ENCODE peak calls at places on chromosomes 12 and 14, in seven cellular contexts. M is GM12878, C is HepG2, P is HCT116, I is suprapubic skin, K is transverse colon, T is upper lobe of left lung. Y is an unnamed sample.

GRCh38 chr12:75481013-75481705 is 604 bp downstream of the GLIPR1 start:
- DNase-seq in T (no peak), C (no peak), P (no peak), K (no peak), M (no peak), I (no peak), Y (no peak)

GRCh38 chr12:13339538-13339937 is 143.0 kb downstream of the EMP1 start:
- DNase-seq in T (no peak), K (no peak), C (peak), M (no peak), I (no peak), P (peak), Y (no peak)

GRCh38 chr14:72965249-72965648 is 39.0 kb downstream of the DCAF4 start:
- DNase-seq in M (no peak), C (peak), K (no peak), I (no peak), P (no peak), T (no peak), Y (no peak)

GRCh38 chr12:78703820-78704525 is 160.6 kb upstream of the SYT1 start:
- DNase-seq in P (peak), K (no peak), M (no peak), C (no peak), T (no peak), I (no peak), Y (no peak)

GRCh38 chr12:90627180-90627896 is 327.6 kb downstream of the CCER1 start:
- DNase-seq in C (no peak), I (no peak), M (no peak), T (no peak), K (no peak), P (no peak), Y (no peak)

GRCh38 chr12:85641796-85642195 is 194.4 kb downstream of the RASSF9 start:
- DNase-seq in K (no peak), T (no peak), P (no peak), M (no peak), C (no peak), I (no peak), Y (no peak)

GRCh38 chr12:74076918-74077317 is 460.7 kb upstream of the ATXN7L3B start:
- DNase-seq in K (no peak), C (no peak), T (no peak), M (no peak), I (no peak), P (no peak), Y (no peak)

GRCh38 chr14:100340454-100340813 is 17.3 kb downstream of the SLC25A47 start:
- DNase-seq in M (no peak), K (no peak), T (no peak), I (no peak), P (no peak), C (no peak), Y (no peak)

GRCh38 chr12:130680451-130680990 is 35.6 kb downstream of the RIMBP2 start:
- DNase-seq in K (no peak), T (no peak), M (no peak), I (no peak), C (no peak), P (no peak), Y (no peak)

GRCh38 chr12:119631930-119632678 is 35.8 kb upstream of the PRKAB1 start:
- DNase-seq in T (no peak), I (no peak), P (peak), M (no peak), C (peak), K (no peak), Y (no peak)

GRCh38 chr14:70666364-70666691 is 24.6 kb downstream of the TTC9 start:
- DNase-seq in C (no peak), K (no peak), I (no peak), M (no peak), P (no peak), T (no peak), Y (no peak)

GRCh38 chr12:10936495-10936894 is 2.6 kb downstream of the TAS2R14 start:
- DNase-seq in T (no peak), M (no peak), I (no peak), C (no peak), P (no peak), K (no peak), Y (no peak)

GRCh38 chr12:114741940-114742339 is 58.0 kb upstream of the TBX3 start:
- DNase-seq in M (no peak), P (no peak), I (no peak), K (no peak), T (no peak), C (no peak), Y (no peak)

GRCh38 chr12:104695453-104696148 is 238.9 kb downstream of the CHST11 start:
- DNase-seq in K (peak), I (no peak), C (no peak), T (no peak), P (no peak), M (peak), Y (no peak)

GRCh38 chr14:61889914-61890351 is 127.7 kb downstream of the SNAPC1 start:
- DNase-seq in T (no peak), K (no peak), M (peak), C (no peak), P (no peak), I (no peak), Y (peak)

GRCh38 chr14:53912121-53912520 is 44.5 kb downstream of the BMP4 start:
- DNase-seq in M (no peak), P (no peak), T (no peak), C (no peak), K (no peak), I (no peak), Y (no peak)

GRCh38 chr14:53908416-53908815 is 48.2 kb downstream of the BMP4 start:
- DNase-seq in I (no peak), C (peak), M (no peak), P (no peak), K (no peak), T (no peak), Y (no peak)
- TF ChIP-seq POLR2AphosphoS5 in I (no peak), C (no peak), M (no peak), P (no peak), K (no peak), T (no peak), Y (no peak)

DNA sequence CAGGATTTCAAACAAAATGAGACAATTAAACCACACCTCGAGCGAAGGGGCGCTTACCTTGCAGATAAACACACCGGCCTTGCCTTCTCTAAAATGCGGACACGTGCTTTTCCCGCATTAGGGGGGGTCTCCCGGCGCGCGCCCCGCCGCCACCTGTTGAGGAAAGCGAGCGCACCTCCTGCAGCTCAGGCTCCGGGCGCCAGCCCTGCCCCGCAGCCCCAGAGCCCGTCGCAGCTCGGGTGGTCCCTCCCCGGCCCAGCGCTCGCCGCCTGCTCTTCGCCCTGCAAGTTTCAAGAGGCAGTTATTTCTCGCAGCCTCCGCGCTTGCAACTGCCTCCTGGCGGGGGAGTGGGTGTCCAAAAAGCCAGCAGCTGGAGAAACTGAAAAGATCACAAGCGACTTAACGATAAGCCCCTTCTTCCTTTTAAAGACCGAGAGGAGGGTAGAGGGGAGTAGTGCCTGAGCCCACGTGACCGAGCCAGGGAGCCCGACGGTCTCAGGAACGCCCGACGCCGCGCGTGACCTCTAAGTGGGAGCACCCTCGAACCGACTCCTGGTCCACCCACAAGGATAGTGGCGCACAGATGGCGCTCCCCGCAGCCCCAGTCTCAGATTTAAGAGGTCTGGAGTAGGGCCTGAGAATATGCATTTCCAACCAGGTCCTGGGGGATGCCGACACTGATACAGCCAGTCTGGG is at the start of gene ESR2:
- DNase-seq in P (no peak), T (peak), M (no peak), K (peak), C (no peak), I (no peak), Y (peak)
- TF ChIP-seq POLR2A in P (no peak), T (no peak), M (no peak), K (no peak), C (no peak), I (no peak), Y (no peak)

DNA sequence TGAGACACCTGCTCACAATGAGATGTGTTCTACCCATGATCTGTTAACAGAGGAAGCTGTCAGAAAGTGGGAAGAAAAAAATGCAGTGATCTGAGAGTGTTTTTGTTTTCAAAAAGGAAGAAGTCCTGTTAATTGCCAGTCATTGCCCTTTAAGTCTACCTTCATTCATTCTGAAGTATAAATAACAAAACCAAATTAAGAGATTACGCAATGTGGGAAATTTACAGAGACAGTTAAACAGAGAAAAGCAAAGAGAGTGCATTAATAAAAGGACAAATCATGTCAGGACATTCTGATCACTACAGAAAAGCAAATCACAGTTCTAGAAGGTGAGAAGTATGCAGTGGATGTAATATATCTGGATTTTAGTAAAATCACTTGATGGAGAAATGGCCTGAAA is 154.2 kb downstream of the NRXN3 start:
- DNase-seq in M (no peak), I (no peak), K (no peak), C (no peak), P (no peak), T (no peak), Y (no peak)
- TF ChIP-seq POLR2AphosphoS5 in M (no peak), I (no peak), K (no peak), C (no peak), P (no peak), T (no peak), Y (no peak)

GRCh38 chr12:121801601-121802484 is 2.0 kb upstream of the SETD1B start:
- DNase-seq in I (no peak), T (no peak), P (no peak), C (no peak), K (no peak), M (no peak), Y (no peak)
- TF ChIP-seq POLR2A in I (no peak), T (no peak), P (no peak), C (no peak), K (peak), M (peak), Y (no peak)

GRCh38 chr12:15910468-15910863 is 666 bp upstream of the DERA start:
- DNase-seq in C (no peak), T (no peak), I (no peak), M (no peak), P (no peak), K (no peak), Y (no peak)

DNA sequence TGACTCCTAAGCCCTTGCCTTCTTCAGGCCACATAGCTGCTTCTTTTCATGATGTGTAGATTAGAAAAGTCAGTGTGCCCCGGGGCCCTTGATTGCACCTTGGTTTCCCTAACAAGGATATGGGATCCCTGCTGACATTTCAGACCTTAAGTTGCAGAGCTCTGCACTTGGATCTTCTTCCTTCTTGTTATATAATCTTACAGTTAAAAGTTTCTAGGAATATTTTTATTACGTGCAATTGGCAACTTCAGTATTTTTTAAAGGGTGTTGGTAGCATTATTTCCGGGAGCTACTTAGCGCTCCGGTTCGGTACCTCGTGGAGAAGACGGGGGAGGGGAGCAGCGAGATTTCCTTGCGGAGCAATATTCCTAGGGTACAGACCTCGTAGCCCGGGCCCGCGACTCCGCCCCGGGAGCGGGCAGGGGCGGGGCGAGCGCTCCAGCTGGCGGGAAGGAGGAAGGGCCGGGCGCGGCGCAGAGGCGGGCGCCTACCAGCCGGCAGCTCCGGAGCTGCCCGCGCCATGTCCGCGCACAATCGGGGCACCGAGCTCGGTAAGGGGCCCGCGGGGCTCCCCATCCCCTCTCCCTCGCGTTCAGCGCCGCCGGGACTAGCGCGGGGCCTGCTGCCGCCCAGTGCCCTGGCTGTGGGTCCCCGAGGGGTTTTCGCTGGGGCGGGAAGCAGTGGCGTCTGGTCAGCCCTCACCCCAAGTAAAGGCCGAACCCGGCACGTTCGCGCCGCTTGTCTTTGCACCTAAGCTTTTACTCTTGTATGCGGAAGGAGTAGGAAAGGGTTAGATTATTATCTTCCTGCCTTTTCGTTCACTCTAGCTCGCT is at the start of gene DERA:
- DNase-seq in T (peak), M (no peak), C (peak), K (peak), I (peak), P (peak), Y (peak)
- TF ChIP-seq POLR2AphosphoS5 in T (peak), M (peak), C (peak), K (peak), I (peak), P (peak), Y (peak)

DNA sequence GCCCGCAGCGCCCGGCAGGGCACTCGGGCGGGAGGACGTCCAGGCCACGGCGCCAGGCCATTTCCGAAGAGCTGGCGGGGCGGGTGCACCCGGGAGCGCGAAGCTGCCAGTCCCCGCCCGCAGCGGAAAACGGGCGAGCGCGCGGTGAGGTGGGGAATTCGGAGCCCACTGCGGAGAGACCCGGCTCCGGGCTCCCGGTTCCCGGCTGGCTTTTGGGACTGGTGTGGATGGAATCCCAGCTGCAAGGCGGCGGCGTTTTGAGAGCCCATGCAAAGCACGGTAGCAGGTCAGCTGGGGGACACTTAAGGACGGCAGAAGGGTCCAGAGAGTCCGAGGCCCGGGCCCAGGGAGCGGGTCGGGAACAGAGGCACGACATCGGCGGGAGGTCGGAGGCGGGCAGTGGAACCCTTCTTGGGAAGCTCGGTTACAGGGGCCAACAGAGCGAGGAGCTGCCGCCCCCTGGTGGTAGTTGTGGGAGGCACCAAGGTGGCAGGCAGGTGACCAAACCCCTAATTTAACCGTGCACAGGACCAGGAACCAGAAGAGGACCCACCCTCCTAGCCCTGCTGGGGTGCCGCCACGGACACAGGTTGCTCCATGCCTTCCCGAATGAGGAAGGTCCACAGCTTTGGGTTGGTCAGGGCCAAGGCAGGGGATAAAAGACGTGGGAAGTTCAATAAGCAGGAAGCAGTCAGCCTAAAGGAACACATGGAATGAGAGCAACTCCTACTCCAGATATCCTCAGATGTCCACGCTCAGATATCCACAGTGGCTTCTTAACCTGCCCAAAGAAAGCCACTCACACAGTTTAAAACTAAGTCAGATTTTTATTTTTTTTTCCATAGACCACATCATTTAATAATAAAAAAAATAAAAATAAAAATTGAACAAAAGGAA is 685 bp upstream of the CDH24 start:
- DNase-seq in T (peak), M (peak), I (peak), P (peak), C (peak), K (peak), Y (peak)
- TF ChIP-seq POLR2A in T (no peak), M (peak), I (no peak), P (no peak), C (peak), K (peak), Y (peak)

GRCh38 chr14:57069702-57070101 is 199.0 kb downstream of the EXOC5 start:
- DNase-seq in T (no peak), I (no peak), P (no peak), K (no peak), M (no peak), C (no peak), Y (no peak)

GRCh38 chr14:57071639-57072038 is 197.1 kb downstream of the EXOC5 start:
- DNase-seq in C (no peak), P (no peak), T (no peak), K (no peak), I (no peak), M (no peak), Y (no peak)

GRCh38 chr14:57066887-57067513 is 201.7 kb downstream of the EXOC5 start:
- DNase-seq in T (peak), I (no peak), C (peak), P (peak), M (no peak), K (peak), Y (no peak)

GRCh38 chr14:57068511-57068910 is 200.2 kb downstream of the EXOC5 start:
- DNase-seq in K (no peak), P (no peak), I (no peak), M (no peak), C (no peak), T (no peak), Y (no peak)

DNA sequence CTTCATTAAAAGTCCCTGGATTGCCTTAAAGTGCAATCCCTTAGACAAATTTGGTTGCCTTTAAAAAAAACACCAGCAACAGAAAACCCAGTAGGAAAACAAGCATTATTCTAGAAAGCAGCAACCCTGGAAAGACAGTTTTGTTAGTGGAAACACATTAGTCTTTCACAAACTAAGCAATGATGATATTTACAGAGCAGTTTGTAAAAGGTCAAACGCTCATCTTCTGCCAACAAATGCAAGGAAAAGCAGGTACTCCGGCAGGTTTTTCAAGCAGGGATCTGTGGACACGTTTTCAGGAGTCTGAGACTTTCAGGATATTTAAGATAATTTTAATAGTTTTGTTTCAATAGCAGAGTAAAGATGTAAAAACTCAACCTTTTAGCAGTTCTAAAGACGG is 202.2 kb downstream of the EXOC5 start:
- DNase-seq in T (no peak), P (no peak), K (no peak), C (no peak), M (no peak), I (no peak), Y (no peak)
- TF ChIP-seq POLR2AphosphoS5 in T (no peak), P (no peak), K (no peak), C (no peak), M (no peak), I (no peak), Y (no peak)

GRCh38 chr12:6233121-6233971 is 33.1 kb downstream of the CD9 start:
- DNase-seq in P (no peak), T (no peak), C (no peak), K (peak), M (no peak), I (no peak), Y (no peak)
- TF ChIP-seq POLR2A in P (no peak), T (no peak), C (no peak), K (peak), M (no peak), I (no peak), Y (no peak)

GRCh38 chr12:122471324-122472226 is 29.2 kb downstream of the ZCCHC8 start:
- DNase-seq in P (peak), M (no peak), K (no peak), I (no peak), C (peak), T (no peak), Y (peak)
- TF ChIP-seq POLR2AphosphoS5 in P (no peak), M (no peak), K (no peak), I (no peak), C (no peak), T (no peak), Y (no peak)